ENCODE peak calls at places on chromosomes 3 and 15, in ten cellular contexts. M is SK-N-SH; H is CD4-positive, alpha-beta T cell; V is EL; B is neural crest cell; Q is endothelial cell; O is activated naive CD8-positive, alpha-beta T cell treated with anti-CD3 and anti-CD28 coated beads, Interleukin-2, amount 50 U/mL, for 24 hours; L is HFFc6; F is HuH-7; S is RWPE1. U is an unnamed sample.

GRCh38 chr3:8555705-8556314 is 54.2 kb downstream of the LMCD1 start:
- DNase-seq in M (peak), H (no peak), V (no peak), B (no peak), Q (no peak), O (no peak), L (no peak), F (no peak), S (no peak), U (no peak)

GRCh38 chr15:74451861-74452835 is 8.8 kb downstream of the UBL7 start:
- DNase-seq in M (no peak), H (no peak), V (no peak), B (no peak), Q (no peak), O (no peak), L (no peak), F (no peak), S (no peak), U (no peak)

GRCh38 chr3:32120480-32120879 is 14.1 kb downstream of the GPD1L start:
- DNase-seq in M (no peak), H (no peak), V (no peak), B (no peak), Q (no peak), O (no peak), L (no peak), F (no peak), S (no peak), U (no peak)

GRCh38 chr3:1214928-1215327 is 122.1 kb downstream of the CNTN6 start:
- DNase-seq in M (no peak), H (no peak), V (no peak), B (no peak), Q (no peak), O (no peak), L (no peak), F (no peak), S (no peak), U (no peak)

GRCh38 chr3:50617096-50617791 is at the start of gene MAPKAPK3:
- DNase-seq in M (no peak), H (no peak), V (peak), B (peak), Q (no peak), O (peak), L (no peak), F (peak), S (no peak), U (peak)

GRCh38 chr3:108124337-108125150 is 33.7 kb upstream of the CD47 start:
- DNase-seq in M (no peak), H (peak), V (no peak), B (no peak), Q (no peak), O (peak), L (no peak), F (no peak), S (no peak), U (no peak)

GRCh38 chr15:76979996-76980520 is 14.9 kb upstream of the PSTPIP1 start:
- DNase-seq in M (no peak), H (no peak), V (no peak), B (no peak), Q (no peak), O (no peak), L (no peak), F (no peak), S (no peak), U (no peak)

GRCh38 chr15:31483053-31483923 is 156.7 kb downstream of the KLF13 start:
- DNase-seq in M (no peak), H (peak), V (no peak), B (no peak), Q (no peak), O (peak), L (no peak), F (no peak), S (no peak), U (no peak)

GRCh38 chr3:87350367-87351199 is 74.2 kb upstream of the POU1F1 start:
- DNase-seq in M (peak), H (no peak), V (peak), B (no peak), Q (peak), O (no peak), L (peak), F (no peak), S (peak), U (no peak)

GRCh38 chr3:140187648-140188221 is 252.8 kb downstream of the CLSTN2 start:
- DNase-seq in M (no peak), H (no peak), V (no peak), B (no peak), Q (no peak), O (no peak), L (no peak), F (no peak), S (no peak), U (no peak)

GRCh38 chr3:97793415-97794019 is 28.3 kb upstream of the CRYBG3 start:
- DNase-seq in M (peak), H (no peak), V (peak), B (no peak), Q (no peak), O (no peak), L (peak), F (peak), S (peak), U (no peak)

GRCh38 chr3:117898722-117899121 is 1135.9 kb downstream of the IGSF11 start:
- DNase-seq in M (no peak), H (no peak), V (no peak), B (no peak), Q (peak), O (no peak), L (no peak), F (peak), S (no peak), U (no peak)

GRCh38 chr3:185766645-185767323 is 58.1 kb downstream of the IGF2BP2 start:
- DNase-seq in M (no peak), H (no peak), V (no peak), B (no peak), Q (no peak), O (no peak), L (peak), F (no peak), S (no peak), U (no peak)

GRCh38 chr3:70342149-70342548 is 29.7 kb upstream of the MDFIC2 start:
- DNase-seq in M (no peak), H (no peak), V (no peak), B (no peak), Q (no peak), O (no peak), L (no peak), F (no peak), S (no peak), U (no peak)

GRCh38 chr3:11236588-11237461 is 35.4 kb upstream of the ATG7 start:
- DNase-seq in M (peak), H (peak), V (peak), B (peak), Q (peak), O (peak), L (peak), F (peak), S (peak), U (no peak)

GRCh38 chr3:184156522-184156955 is 1.4 kb downstream of the DVL3 start:
- DNase-seq in M (peak), H (no peak), V (peak), B (no peak), Q (peak), O (no peak), L (peak), F (no peak), S (peak), U (peak)

GRCh38 chr3:25662921-25663320 is 1.8 kb downstream of the TOP2B start:
- DNase-seq in M (no peak), H (no peak), V (no peak), B (no peak), Q (no peak), O (no peak), L (no peak), F (no peak), S (no peak), U (no peak)

GRCh38 chr3:183515968-183516851 is 39.3 kb downstream of the KLHL6 start:
- DNase-seq in M (no peak), H (peak), V (no peak), B (no peak), Q (no peak), O (peak), L (no peak), F (no peak), S (no peak), U (no peak)

GRCh38 chr3:87298111-87298718 is 21.8 kb upstream of the POU1F1 start:
- DNase-seq in M (peak), H (no peak), V (peak), B (no peak), Q (no peak), O (no peak), L (peak), F (peak), S (peak), U (no peak)

GRCh38 chr15:80982205-80982604 is 7.4 kb downstream of the MESD start:
- DNase-seq in M (no peak), H (no peak), V (no peak), B (no peak), Q (no peak), O (no peak), L (no peak), F (no peak), S (no peak), U (no peak)

GRCh38 chr15:81987628-81988027 is 58.2 kb downstream of the MEX3B start:
- DNase-seq in M (no peak), H (no peak), V (no peak), B (no peak), Q (no peak), O (no peak), L (no peak), F (no peak), S (no peak), U (no peak)

GRCh38 chr3:143119974-143120715 is 574 bp downstream of the CHST2 start:
- DNase-seq in M (peak), H (peak), V (peak), B (peak), Q (peak), O (peak), L (no peak), F (no peak), S (peak), U (no peak)

GRCh38 chr3:116614795-116615362 is 94.7 kb upstream of the TUSC7 start:
- DNase-seq in M (peak), H (no peak), V (no peak), B (no peak), Q (no peak), O (no peak), L (no peak), F (no peak), S (peak), U (no peak)

GRCh38 chr15:85414037-85414436 is 33.6 kb downstream of the AKAP13 start:
- DNase-seq in M (no peak), H (no peak), V (no peak), B (no peak), Q (no peak), O (no peak), L (no peak), F (no peak), S (no peak), U (no peak)

GRCh38 chr15:86213420-86213819 is 133.7 kb downstream of the AGBL1 start:
- DNase-seq in M (no peak), H (no peak), V (no peak), B (no peak), Q (no peak), O (no peak), L (no peak), F (no peak), S (no peak), U (no peak)

GRCh38 chr15:25677719-25678497 is 185.2 kb downstream of the ATP10A start:
- DNase-seq in M (no peak), H (no peak), V (no peak), B (no peak), Q (no peak), O (no peak), L (no peak), F (no peak), S (no peak), U (peak)

GRCh38 chr3:67154429-67154828 is 156.3 kb downstream of the KBTBD8 start:
- DNase-seq in M (no peak), H (no peak), V (no peak), B (no peak), Q (no peak), O (no peak), L (no peak), F (no peak), S (no peak), U (no peak)

GRCh38 chr15:101361418-101361817 is 66.4 kb upstream of the SNRPA1 start:
- DNase-seq in M (no peak), H (no peak), V (no peak), B (no peak), Q (no peak), O (no peak), L (no peak), F (no peak), S (peak), U (no peak)

GRCh38 chr3:139657936-139658335 is 19.8 kb downstream of the NMNAT3 start:
- DNase-seq in M (no peak), H (no peak), V (no peak), B (no peak), Q (no peak), O (no peak), L (no peak), F (no peak), S (no peak), U (no peak)

GRCh38 chr3:59388555-59389280 is 338.9 kb upstream of the CFAP20DC start:
- DNase-seq in M (no peak), H (no peak), V (no peak), B (no peak), Q (no peak), O (no peak), L (no peak), F (no peak), S (peak), U (no peak)

GRCh38 chr15:74482661-74483060 is 21.7 kb upstream of the UBL7 start:
- DNase-seq in M (peak), H (no peak), V (no peak), B (no peak), Q (peak), O (no peak), L (no peak), F (no peak), S (no peak), U (no peak)

GRCh38 chr3:52483577-52484495 is 11.3 kb upstream of the STAB1 start:
- DNase-seq in M (no peak), H (no peak), V (no peak), B (no peak), Q (no peak), O (no peak), L (peak), F (no peak), S (peak), U (no peak)

GRCh38 chr3:128709506-128710210 is 16.3 kb upstream of the RAB7A start:
- DNase-seq in M (no peak), H (no peak), V (no peak), B (no peak), Q (no peak), O (no peak), L (no peak), F (no peak), S (peak), U (no peak)

GRCh38 chr3:52792413-52792812 is 2.2 kb upstream of the ITIH3 start:
- DNase-seq in M (no peak), H (no peak), V (no peak), B (no peak), Q (peak), O (no peak), L (no peak), F (peak), S (no peak), U (no peak)

GRCh38 chr15:66730168-66731014 is 28.4 kb downstream of the SMAD6 start:
- DNase-seq in M (no peak), H (no peak), V (peak), B (no peak), Q (no peak), O (no peak), L (peak), F (no peak), S (no peak), U (peak)

GRCh38 chr3:49638445-49638844 is 35.7 kb upstream of the APEH start:
- DNase-seq in M (no peak), H (no peak), V (peak), B (no peak), Q (no peak), O (no peak), L (peak), F (no peak), S (peak), U (no peak)

GRCh38 chr15:76206325-76206976 is 104.8 kb downstream of the ETFA start:
- DNase-seq in M (peak), H (no peak), V (peak), B (no peak), Q (no peak), O (no peak), L (no peak), F (no peak), S (peak), U (peak)

GRCh38 chr3:46453526-46454208 is 11.0 kb downstream of the LTF start:
- DNase-seq in M (no peak), H (no peak), V (no peak), B (no peak), Q (no peak), O (no peak), L (no peak), F (no peak), S (no peak), U (no peak)

GRCh38 chr15:29914441-29915053 is 92.3 kb upstream of the TJP1 start:
- DNase-seq in M (no peak), H (no peak), V (no peak), B (no peak), Q (no peak), O (no peak), L (no peak), F (no peak), S (no peak), U (no peak)